ENCODE peak calls at places on chromosomes 16 and 17, in four cellular contexts. One of them, this sample, is unnamed. For H3K9me3, the result is how much of the 10 kb centered on the place peaks cover.

GRCh38 chr16:89374393-89374948 is 115.9 kb downstream of the ANKRD11 start:
- DNase-seq in A549: peak
- DNase-seq in psoas muscle: no peak
- DNase-seq in fibroblast of lung: peak
- DNase-seq in this sample: no peak

GRCh38 chr16:18003033-18003432 is 333.5 kb downstream of the NPIPA8 start:
- DNase-seq in A549: no peak
- DNase-seq in psoas muscle: no peak
- DNase-seq in fibroblast of lung: no peak
- DNase-seq in this sample: no peak

GRCh38 chr17:309361-309888 is 43.2 kb downstream of the RPH3AL start:
- DNase-seq in A549: peak
- DNase-seq in psoas muscle: no peak
- DNase-seq in fibroblast of lung: no peak
- DNase-seq in this sample: no peak

GRCh38 chr16:86568677-86569623 is 2.3 kb downstream of the FOXC2 start:
- DNase-seq in A549: no peak
- DNase-seq in psoas muscle: no peak
- DNase-seq in fibroblast of lung: no peak
- DNase-seq in this sample: no peak

GRCh38 chr17:44005865-44006580 is 1.6 kb downstream of the NAGS start:
- DNase-seq in A549: peak
- DNase-seq in psoas muscle: peak
- DNase-seq in fibroblast of lung: no peak
- DNase-seq in this sample: no peak

GRCh38 chr16:15966420-15967222 is 17.2 kb downstream of the ABCC1 start:
- DNase-seq in A549: peak
- DNase-seq in psoas muscle: no peak
- DNase-seq in fibroblast of lung: peak
- DNase-seq in this sample: peak

GRCh38 chr17:42680331-42680808 is 1.3 kb downstream of the CCR10 start:
- DNase-seq in A549: peak
- DNase-seq in psoas muscle: no peak
- DNase-seq in fibroblast of lung: no peak
- DNase-seq in this sample: no peak

GRCh38 chr17:27550974-27551505 is 79.9 kb upstream of the LGALS9 start:
- DNase-seq in A549: no peak
- DNase-seq in psoas muscle: no peak
- DNase-seq in fibroblast of lung: no peak
- DNase-seq in this sample: no peak

GRCh38 chr17:79011451-79012147 is 2.0 kb upstream of the CANT1 start:
- DNase-seq in A549: no peak
- DNase-seq in psoas muscle: no peak
- DNase-seq in fibroblast of lung: peak
- DNase-seq in this sample: no peak

GRCh38 chr16:88315543-88316105 is 67.1 kb upstream of the ZNF469 start:
- DNase-seq in A549: peak
- DNase-seq in psoas muscle: peak
- DNase-seq in fibroblast of lung: peak
- DNase-seq in this sample: no peak

GRCh38 chr17:32142857-32143524 is 689 bp downstream of the RHOT1 start:
- DNase-seq in A549: peak
- DNase-seq in psoas muscle: peak
- DNase-seq in fibroblast of lung: peak
- DNase-seq in this sample: peak

GRCh38 chr16:641326-642188 is at the start of gene MCRIP2:
- DNase-seq in A549: peak
- DNase-seq in psoas muscle: peak
- DNase-seq in fibroblast of lung: peak
- DNase-seq in this sample: peak

GRCh38 chr17:21379080-21379711 is 3.0 kb downstream of the KCNJ12 start:
- DNase-seq in A549: no peak
- DNase-seq in psoas muscle: peak
- DNase-seq in fibroblast of lung: no peak
- DNase-seq in this sample: no peak

GRCh38 chr16:79009911-79010310 is 590.6 kb downstream of the MAF start:
- DNase-seq in A549: no peak
- DNase-seq in psoas muscle: no peak
- DNase-seq in fibroblast of lung: no peak
- DNase-seq in this sample: no peak

GRCh38 chr16:67415872-67416793 is at the start of gene ZDHHC1:
- DNase-seq in A549: peak
- DNase-seq in psoas muscle: peak
- DNase-seq in fibroblast of lung: peak
- DNase-seq in this sample: no peak

GRCh38 chr17:44115585-44116415 is 7.6 kb downstream of the HDAC5 start:
- DNase-seq in A549: peak
- DNase-seq in psoas muscle: peak
- DNase-seq in fibroblast of lung: peak
- DNase-seq in this sample: no peak

GRCh38 chr16:50808929-50809538 is 67.1 kb downstream of the CYLD start:
- DNase-seq in A549: no peak
- DNase-seq in psoas muscle: no peak
- DNase-seq in fibroblast of lung: no peak
- DNase-seq in this sample: no peak

GRCh38 chr16:10907757-10908045 is 30.7 kb downstream of the CIITA start:
- DNase-seq in A549: no peak
- DNase-seq in psoas muscle: no peak
- DNase-seq in fibroblast of lung: no peak
- DNase-seq in this sample: no peak

GRCh38 chr17:50090971-50091950 is 3.9 kb upstream of the PDK2 start:
- DNase-seq in A549: no peak
- DNase-seq in psoas muscle: no peak
- DNase-seq in fibroblast of lung: no peak
- DNase-seq in this sample: no peak

GRCh38 chr16:3971261-3971660 is 90.7 kb upstream of the CREBBP start:
- DNase-seq in A549: peak
- DNase-seq in psoas muscle: no peak
- DNase-seq in fibroblast of lung: peak
- DNase-seq in this sample: peak

GRCh38 chr16:12557808-12558207 is 245.9 kb downstream of the CPPED1 start:
- DNase-seq in A549: no peak
- DNase-seq in psoas muscle: no peak
- DNase-seq in fibroblast of lung: no peak
- DNase-seq in this sample: no peak

GRCh38 chr17:73705594-73705993 is 61.3 kb upstream of the SDK2 start:
- DNase-seq in A549: peak
- DNase-seq in psoas muscle: peak
- DNase-seq in fibroblast of lung: peak
- DNase-seq in this sample: no peak

GRCh38 chr16:50395763-50396710 is 27.2 kb upstream of the BRD7 start:
- DNase-seq in A549: no peak
- DNase-seq in psoas muscle: no peak
- DNase-seq in fibroblast of lung: no peak
- DNase-seq in this sample: no peak

GRCh38 chr17:29590979-29591736 is 1.7 kb upstream of the GIT1 start:
- DNase-seq in A549: peak
- DNase-seq in psoas muscle: peak
- DNase-seq in fibroblast of lung: peak
- DNase-seq in this sample: no peak

GRCh38 chr16:60013076-60013475 is 1279.0 kb upstream of the GOT2 start:
- DNase-seq in A549: no peak
- DNase-seq in psoas muscle: no peak
- DNase-seq in fibroblast of lung: no peak
- DNase-seq in this sample: no peak

GRCh38 chr17:78599419-78599818 is 22.2 kb upstream of the DNAH17 start:
- DNase-seq in A549: no peak
- DNase-seq in psoas muscle: no peak
- DNase-seq in fibroblast of lung: peak
- DNase-seq in this sample: no peak

GRCh38 chr17:45857977-45858708 is 13.5 kb downstream of the SPPL2C start:
- DNase-seq in A549: no peak
- DNase-seq in psoas muscle: no peak
- DNase-seq in fibroblast of lung: peak
- DNase-seq in this sample: no peak

GRCh38 chr17:4199818-4200402 is 56.9 kb downstream of the CYB5D2 start:
- DNase-seq in A549: peak
- DNase-seq in psoas muscle: no peak
- DNase-seq in fibroblast of lung: peak
- DNase-seq in this sample: no peak

GRCh38 chr16:11361751-11362742 is 16.8 kb downstream of the RMI2 start:
- DNase-seq in A549: no peak
- DNase-seq in psoas muscle: no peak
- DNase-seq in fibroblast of lung: no peak
- DNase-seq in this sample: no peak

GRCh38 chr16:11916524-11917285 is 949 bp upstream of the GSPT1 start:
- DNase-seq in A549: peak
- DNase-seq in psoas muscle: no peak
- DNase-seq in fibroblast of lung: peak
- DNase-seq in this sample: no peak

GRCh38 chr16:20064520-20064919 is 9.2 kb downstream of the GPR139 start:
- DNase-seq in A549: no peak
- DNase-seq in psoas muscle: no peak
- DNase-seq in fibroblast of lung: no peak
- DNase-seq in this sample: no peak

GRCh38 chr17:57645950-57646686 is 99.0 kb downstream of the CCDC182 start:
- DNase-seq in A549: no peak
- DNase-seq in psoas muscle: no peak
- DNase-seq in fibroblast of lung: no peak
- DNase-seq in this sample: no peak

GRCh38 chr17:57641761-57642160 is 103.3 kb downstream of the CCDC182 start:
- DNase-seq in A549: no peak
- DNase-seq in psoas muscle: no peak
- DNase-seq in fibroblast of lung: no peak
- DNase-seq in this sample: no peak

GRCh38 chr17:57640079-57640478 is 105.0 kb downstream of the CCDC182 start:
- DNase-seq in A549: no peak
- DNase-seq in psoas muscle: no peak
- DNase-seq in fibroblast of lung: no peak
- DNase-seq in this sample: no peak

GRCh38 chr17:57644311-57644710 is 100.8 kb downstream of the CCDC182 start:
- DNase-seq in A549: no peak
- DNase-seq in psoas muscle: no peak
- DNase-seq in fibroblast of lung: no peak
- DNase-seq in this sample: no peak

GRCh38 chr17:57643062-57643461 is 102.0 kb downstream of the CCDC182 start:
- DNase-seq in A549: no peak
- DNase-seq in psoas muscle: no peak
- DNase-seq in fibroblast of lung: no peak
- DNase-seq in this sample: no peak
- H3K27ac ChIP-seq in A549: no peak
- H3K27ac ChIP-seq in psoas muscle: no peak
- H3K27ac ChIP-seq in fibroblast of lung: no peak
- H3K27ac ChIP-seq in this sample: no peak

DNA sequence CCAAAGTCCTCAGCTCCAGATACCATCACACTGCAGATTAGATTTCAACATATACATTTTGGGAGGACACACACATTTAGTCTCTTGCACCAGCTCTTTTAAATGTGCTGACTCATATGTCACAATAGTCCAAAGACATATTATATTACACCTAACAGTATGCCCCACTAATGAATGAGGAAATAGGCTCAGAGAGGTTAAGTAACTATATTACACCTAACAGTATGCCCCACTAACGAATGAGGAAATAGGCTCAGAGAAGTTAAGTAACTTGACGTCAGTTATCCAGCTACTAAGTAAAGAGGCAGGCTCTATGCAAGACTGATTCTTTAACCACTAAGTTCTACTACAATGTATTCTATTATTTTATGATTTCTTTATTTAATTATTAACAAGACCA is 9.7 kb downstream of the IRX6 start:
- DNase-seq in A549: no peak
- DNase-seq in psoas muscle: no peak
- DNase-seq in fibroblast of lung: no peak
- DNase-seq in this sample: no peak
- H3K9me3 ChIP-seq in A549: under half
- H3K9me3 ChIP-seq in psoas muscle: under half
- H3K9me3 ChIP-seq in fibroblast of lung: under half
- H3K9me3 ChIP-seq in this sample: under half

DNA sequence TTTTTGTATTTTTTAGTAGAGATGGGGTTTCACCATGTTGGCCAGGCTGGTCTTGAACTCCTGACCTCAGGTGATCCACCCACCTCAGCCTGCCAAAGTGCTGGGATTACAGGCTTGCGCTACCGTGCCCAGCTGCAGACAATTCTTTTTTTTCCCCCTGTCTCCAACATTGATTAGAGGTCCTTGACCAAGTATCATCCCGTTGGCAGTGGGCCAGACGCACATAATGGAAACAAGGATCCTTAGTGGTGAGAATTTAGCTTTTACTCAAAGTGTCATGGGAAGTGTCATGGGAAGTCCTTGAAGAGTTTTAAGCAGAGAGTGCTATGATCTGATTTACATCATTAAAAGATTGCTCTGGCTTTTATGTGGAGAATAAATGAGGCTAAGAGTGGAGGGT is 2.1 kb upstream of the FBXO47 start:
- DNase-seq in A549: no peak
- DNase-seq in psoas muscle: no peak
- DNase-seq in fibroblast of lung: no peak
- DNase-seq in this sample: no peak
- H3K27ac ChIP-seq in A549: no peak
- H3K27ac ChIP-seq in psoas muscle: no peak
- H3K27ac ChIP-seq in fibroblast of lung: no peak
- H3K27ac ChIP-seq in this sample: no peak

DNA sequence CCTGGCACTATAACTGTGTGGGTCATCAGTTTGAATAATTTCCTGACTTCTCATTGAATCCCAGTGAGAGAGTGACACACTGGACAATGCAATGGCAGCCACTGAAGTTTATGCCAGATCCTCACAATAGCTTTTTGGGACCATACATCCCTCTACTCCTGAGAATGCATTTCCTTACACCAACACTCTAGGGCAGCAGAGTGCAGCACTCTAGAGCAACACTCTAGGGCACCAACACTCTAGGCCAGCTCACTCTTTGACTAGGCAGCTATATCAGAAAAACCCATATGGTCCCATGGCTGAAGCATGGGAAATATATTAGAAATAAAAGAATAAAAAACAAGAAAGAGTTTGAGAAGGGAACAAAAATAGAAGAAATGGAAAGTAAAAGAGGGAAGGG is 309.2 kb downstream of the MAP2K6 start:
- DNase-seq in A549: peak
- DNase-seq in psoas muscle: no peak
- DNase-seq in fibroblast of lung: peak
- DNase-seq in this sample: no peak
- H3K9me3 ChIP-seq in A549: under half
- H3K9me3 ChIP-seq in psoas muscle: under half
- H3K9me3 ChIP-seq in fibroblast of lung: under half
- H3K9me3 ChIP-seq in this sample: under half

DNA sequence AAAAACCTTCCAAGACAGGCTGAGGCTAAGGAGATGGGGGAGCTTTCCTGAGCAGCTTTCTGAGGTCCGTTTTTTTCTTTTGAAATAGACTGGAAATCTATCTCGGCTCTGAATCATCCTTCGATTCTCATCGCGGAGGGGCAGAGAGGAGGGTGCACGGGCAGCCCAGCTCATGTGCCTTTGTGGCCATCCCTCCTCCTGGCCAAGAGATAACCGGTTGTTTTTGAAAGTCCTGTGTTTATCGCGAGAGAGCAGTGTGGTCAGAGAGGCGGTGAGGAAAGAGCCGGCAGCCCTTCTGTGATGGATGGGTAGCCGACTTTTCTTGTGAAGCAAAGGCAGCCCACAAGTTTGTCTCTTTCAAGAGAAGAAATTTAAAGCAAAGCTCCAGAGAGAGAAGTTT is 191.6 kb downstream of the CCDC182 start:
- DNase-seq in A549: no peak
- DNase-seq in psoas muscle: no peak
- DNase-seq in fibroblast of lung: peak
- DNase-seq in this sample: peak
- H3K27ac ChIP-seq in A549: no peak
- H3K27ac ChIP-seq in psoas muscle: peak
- H3K27ac ChIP-seq in fibroblast of lung: no peak
- H3K27ac ChIP-seq in this sample: peak